ENCODE peak calls at places on chromosomes 3 and 15, in four cellular contexts. I is GM10248, G is Calu3, B is AG10803. C is an unnamed sample.
A peak's percentile ranks its signal among the peaks of the same experiment; 100 is the strongest.

GRCh38 chr3:147368561-147369151 is 37.7 kb downstream of the ZIC4 start:
- DNase-seq in I (no peak), B (no peak), G (no peak), C (no peak)

GRCh38 chr3:148162132-148162531 is 535.6 kb upstream of the AGTR1 start:
- DNase-seq in I (no peak), G (no peak), B (no peak), C (no peak)

GRCh38 chr3:193869221-193870201 is 266.4 kb upstream of the HES1 start:
- DNase-seq in I (peak; percentile 48), B (peak; percentile 67), G (peak; percentile 98), C (peak; percentile 24)

GRCh38 chr3:121660356-121661171 is at the start of gene HCLS1:
- DNase-seq in G (no peak), B (no peak), I (peak; percentile 77), C (no peak)

GRCh38 chr15:70596354-70597055 is 166.9 kb downstream of the UACA start:
- DNase-seq in G (peak; percentile 77), I (no peak), B (peak; percentile 81), C (no peak)

GRCh38 chr3:186679151-186679550 is 13.3 kb downstream of the HRG start:
- DNase-seq in I (no peak), B (no peak), G (peak; percentile 21), C (no peak)

GRCh38 chr15:29885183-29885582 is 62.9 kb upstream of the TJP1 start:
- DNase-seq in I (no peak), G (no peak), B (no peak), C (no peak)

GRCh38 chr3:16124636-16125035 is 49.8 kb upstream of the GALNT15 start:
- DNase-seq in B (peak; percentile 100), G (no peak), I (no peak), C (no peak)

GRCh38 chr15:29924750-29925149 is 102.5 kb upstream of the TJP1 start:
- DNase-seq in G (peak; percentile 12), I (no peak), B (peak; percentile 71), C (peak; percentile 48)

DNA sequence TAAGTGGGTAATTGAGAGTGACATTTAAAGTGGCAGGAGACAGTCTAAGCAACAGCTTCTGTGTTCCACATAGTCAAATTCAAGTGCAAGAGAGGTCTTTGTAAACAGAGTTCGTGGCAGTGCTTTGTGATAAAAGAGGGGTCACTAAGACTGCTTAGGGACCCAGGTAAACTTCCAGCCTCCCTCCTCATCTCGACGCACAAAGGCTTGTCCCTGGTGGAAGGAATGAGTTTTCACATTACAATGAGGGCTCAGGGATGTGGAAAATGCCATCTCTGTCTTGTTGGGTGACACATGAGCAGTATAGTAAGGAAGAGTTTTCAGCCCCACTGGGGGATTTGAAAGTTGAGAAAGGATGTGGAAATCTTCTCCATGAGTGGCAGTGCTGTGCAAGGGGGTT is 7.3 kb downstream of the GMNC start:
- DNase-seq in G (no peak), I (no peak), B (no peak), C (no peak)
- TF ChIP-seq CTCF in G (no peak), I (no peak), B (no peak), C (peak; percentile 23)

GRCh38 chr3:133494469-133494868 is 79.0 kb upstream of the CDV3 start:
- DNase-seq in I (no peak), G (peak; percentile 68), B (peak; percentile 9), C (no peak)
- TF ChIP-seq CTCF in I (no peak), G (no peak), B (peak; percentile 42), C (peak; percentile 53)

DNA sequence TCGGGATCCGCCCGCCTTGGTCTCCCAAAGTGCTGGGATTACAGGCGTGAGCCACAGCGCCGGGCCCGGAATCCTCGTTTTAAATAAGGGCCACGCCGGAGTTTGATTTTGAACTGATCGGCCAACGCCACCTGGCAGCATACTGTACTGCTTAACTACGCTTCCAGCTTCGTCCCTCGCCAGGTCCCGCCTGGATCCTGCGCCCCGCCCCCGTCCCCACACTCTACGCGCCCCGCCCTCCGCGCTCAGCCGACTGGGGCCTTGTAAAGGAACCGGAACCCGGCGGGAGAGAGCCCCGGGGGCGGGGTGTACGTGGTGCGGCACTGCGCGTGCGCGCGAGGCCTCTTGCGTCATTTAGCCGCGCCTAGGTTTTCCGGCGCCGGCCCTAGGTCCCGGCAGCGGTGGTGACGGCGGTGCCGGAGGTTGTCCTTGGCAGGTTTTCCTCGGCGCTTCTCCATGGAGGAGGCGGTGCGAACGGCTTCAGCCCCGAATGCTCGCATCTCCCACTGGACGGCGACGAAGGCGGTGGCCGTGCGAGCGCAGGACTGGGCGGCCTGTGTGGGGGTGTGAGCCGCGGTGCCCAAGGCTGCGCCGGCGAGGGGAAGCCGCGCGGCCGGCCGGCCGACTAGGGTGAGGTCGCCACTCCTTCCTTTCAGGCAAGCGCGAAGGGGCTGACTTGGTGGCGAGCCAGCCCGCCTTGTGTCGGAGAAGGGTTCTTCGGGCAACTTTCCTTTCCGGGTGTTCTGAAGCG is at the start of gene NIPA2:
- DNase-seq in G (peak; percentile 88), B (peak; percentile 97), I (peak; percentile 97), C (peak; percentile 99)
- TF ChIP-seq CTCF in G (no peak), B (peak; percentile 3), I (no peak), C (peak; percentile 14)

GRCh38 chr3:178492496-178492895 is 43.7 kb upstream of the KCNMB2 start:
- DNase-seq in G (no peak), B (no peak), I (no peak), C (no peak)
- TF ChIP-seq CTCF in G (no peak), B (no peak), I (no peak), C (no peak)

DNA sequence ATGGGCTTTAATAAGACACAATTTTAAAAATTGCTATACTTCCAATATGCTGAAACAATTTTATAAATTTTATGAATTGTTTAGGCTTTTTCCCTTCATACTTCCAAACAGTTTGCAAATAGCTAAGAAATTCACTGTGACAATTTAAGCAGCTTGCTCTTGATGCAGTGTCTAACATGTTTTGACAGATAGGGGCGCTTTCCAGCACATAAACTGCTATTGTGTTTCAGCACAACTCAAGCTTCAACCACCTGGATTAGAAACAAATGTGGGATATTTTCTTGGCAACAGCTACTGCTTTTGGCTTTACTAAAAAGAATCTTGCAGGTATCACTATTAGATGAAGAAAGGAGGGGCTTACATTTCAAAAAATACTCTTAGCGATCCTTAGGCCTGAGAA is 565.8 kb upstream of the DPPA4 start:
- DNase-seq in I (no peak), B (no peak), G (no peak), C (no peak)
- TF ChIP-seq CTCF in I (no peak), B (no peak), G (no peak), C (no peak)

DNA sequence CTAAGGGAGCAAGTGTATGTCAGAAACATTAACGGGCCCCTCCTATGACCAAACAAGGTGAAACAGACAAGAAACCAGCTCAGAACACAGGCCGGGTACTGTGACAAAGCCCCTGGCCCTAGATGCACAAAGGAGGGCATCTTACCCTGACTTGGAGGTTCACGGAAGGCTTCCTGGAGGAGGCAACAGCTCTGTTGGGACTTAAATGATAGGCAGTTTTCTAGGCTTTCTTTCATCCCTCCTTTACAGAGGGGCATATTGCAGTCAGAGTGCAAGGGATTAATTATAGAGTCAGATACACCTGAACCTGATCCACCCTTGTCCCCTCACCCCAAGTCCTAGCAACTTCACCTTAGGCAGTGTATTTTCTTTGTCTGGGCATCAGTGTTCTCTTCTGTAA is 8.4 kb downstream of the EPHB3 start:
- DNase-seq in B (no peak), I (no peak), G (no peak), C (no peak)
- TF ChIP-seq CTCF in B (no peak), I (no peak), G (no peak), C (no peak)

GRCh38 chr3:14275962-14276909 is 97.6 kb downstream of the LSM3 start:
- DNase-seq in G (no peak), I (no peak), B (no peak), C (no peak)

GRCh38 chr3:14277557-14277956 is 98.9 kb downstream of the LSM3 start:
- DNase-seq in B (no peak), G (no peak), I (no peak), C (no peak)

GRCh38 chr3:14273886-14274517 is 95.4 kb downstream of the LSM3 start:
- DNase-seq in G (no peak), I (no peak), B (no peak), C (no peak)

GRCh38 chr3:14274537-14274936 is 95.9 kb downstream of the LSM3 start:
- DNase-seq in B (no peak), G (no peak), I (no peak), C (no peak)

GRCh38 chr3:14274999-14275961 is 96.7 kb downstream of the LSM3 start:
- DNase-seq in B (no peak), I (no peak), G (no peak), C (no peak)
- TF ChIP-seq CTCF in B (peak; percentile 29), I (peak; percentile 17), G (peak; percentile 27), C (peak; percentile 44)

C was measured in progenitor cell of endocrine pancreas.